ENCODE peak calls at places on chromosomes 1 and 21, in six cellular contexts. C is breast epithelium, G is adrenal gland, W is HCT116, O is K562, T is right lobe of liver. A is an unnamed sample.

GRCh38 chr1:164641353-164641730 is 82.4 kb downstream of the PBX1 start:
- DNase-seq in T (no peak), G (peak), W (no peak), C (no peak), O (no peak), A (no peak)

GRCh38 chr1:89112871-89113613 is 12.9 kb downstream of the GBP2 start:
- DNase-seq in T (no peak), C (no peak), O (no peak), G (no peak), W (no peak), A (no peak)

GRCh38 chr1:232594018-232594502 is 35.9 kb downstream of the SIPA1L2 start:
- DNase-seq in O (no peak), W (no peak), T (no peak), C (no peak), G (no peak), A (no peak)

GRCh38 chr1:243254233-243254926 is 701 bp downstream of the CEP170 start:
- DNase-seq in T (peak), G (peak), O (peak), W (no peak), C (peak), A (peak)

GRCh38 chr21:28375708-28376385 is 616.8 kb downstream of the LTN1 start:
- DNase-seq in O (no peak), G (no peak), C (no peak), T (peak), W (no peak), A (no peak)

GRCh38 chr1:33753087-33753856 is 110.6 kb upstream of the HMGB4 start:
- DNase-seq in C (no peak), W (no peak), O (no peak), T (no peak), G (no peak), A (no peak)

GRCh38 chr1:62782197-62782886 is 1.6 kb upstream of the ATG4C start:
- DNase-seq in T (no peak), W (no peak), O (no peak), C (no peak), G (no peak), A (no peak)

GRCh38 chr1:89974211-89974610 is 20.7 kb upstream of the ZNF326 start:
- DNase-seq in G (no peak), O (no peak), T (no peak), C (no peak), W (no peak), A (no peak)

GRCh38 chr21:28509031-28509430 is 483.6 kb downstream of the LTN1 start:
- DNase-seq in O (no peak), C (no peak), G (no peak), T (no peak), W (no peak), A (no peak)

GRCh38 chr1:193356249-193356648 is 169.8 kb upstream of the B3GALT2 start:
- DNase-seq in G (no peak), T (no peak), W (no peak), C (no peak), O (no peak), A (no peak)

GRCh38 chr1:48262001-48262400 is 39.5 kb downstream of the SLC5A9 start:
- DNase-seq in O (no peak), T (no peak), W (no peak), C (no peak), G (no peak), A (no peak)

GRCh38 chr1:18868801-18869424 is 9.5 kb upstream of the TAS1R2 start:
- DNase-seq in C (no peak), W (no peak), G (no peak), T (no peak), O (no peak), A (no peak)

GRCh38 chr1:35180776-35181374 is 12.1 kb downstream of the SFPQ start:
- DNase-seq in O (peak), W (no peak), C (no peak), G (no peak), T (no peak), A (no peak)

GRCh38 chr1:6245086-6245868 is 1.3 kb downstream of the HES3 start:
- DNase-seq in C (no peak), O (peak), G (peak), T (peak), W (peak), A (peak)

GRCh38 chr1:65002508-65003315 is 36.4 kb upstream of the JAK1 start:
- DNase-seq in G (peak), O (no peak), T (peak), C (peak), W (peak), A (peak)

GRCh38 chr21:30232011-30232410 is 16.1 kb upstream of the CLDN8 start:
- DNase-seq in W (no peak), O (no peak), C (no peak), T (no peak), G (no peak), A (no peak)

GRCh38 chr1:194055545-194055944 is 869.1 kb upstream of the B3GALT2 start:
- DNase-seq in W (no peak), O (no peak), T (no peak), C (no peak), G (no peak), A (no peak)

GRCh38 chr1:93576346-93576745 is 105.3 kb downstream of the BCAR3 start:
- DNase-seq in G (no peak), W (no peak), O (no peak), T (no peak), C (peak), A (no peak)

GRCh38 chr1:97340951-97341350 is 579.9 kb downstream of the DPYD start:
- DNase-seq in C (no peak), G (no peak), W (no peak), O (no peak), T (no peak), A (no peak)

GRCh38 chr1:108831225-108831624 is 25.7 kb downstream of the AKNAD1 start:
- DNase-seq in G (no peak), T (no peak), W (no peak), C (no peak), O (no peak), A (no peak)

GRCh38 chr1:151980287-151981177 is 13.1 kb downstream of the S100A10 start:
- DNase-seq in C (no peak), G (peak), O (no peak), T (no peak), W (no peak), A (no peak)

GRCh38 chr1:53735681-53736080 is 3.3 kb downstream of the GLIS1 start:
- DNase-seq in G (no peak), C (no peak), O (no peak), T (no peak), W (no peak), A (no peak)

GRCh38 chr1:64098436-64098835 is 105.0 kb upstream of the UBE2U start:
- DNase-seq in G (no peak), T (no peak), C (no peak), O (no peak), W (no peak), A (no peak)

GRCh38 chr1:226132731-226133503 is 53.6 kb downstream of the ACBD3 start:
- DNase-seq in O (no peak), W (no peak), T (peak), G (no peak), C (peak), A (peak)

GRCh38 chr1:43349594-43350306 is 9.0 kb upstream of the CDC20 start:
- DNase-seq in G (no peak), C (peak), T (no peak), O (no peak), W (no peak), A (no peak)

GRCh38 chr1:59116920-59117542 is 179.9 kb upstream of the FGGY start:
- DNase-seq in C (no peak), G (no peak), T (no peak), W (no peak), O (no peak), A (no peak)

GRCh38 chr1:225689882-225690459 is 37.0 kb upstream of the ENAH start:
- DNase-seq in C (no peak), O (no peak), W (no peak), G (no peak), T (no peak), A (no peak)

GRCh38 chr1:26529405-26529654 is 231 bp upstream of the RPS6KA1 start:
- DNase-seq in T (no peak), O (no peak), W (no peak), G (no peak), C (no peak), A (no peak)

GRCh38 chr1:169914534-169914933 is 20.8 kb upstream of the SCYL3 start:
- DNase-seq in W (no peak), G (no peak), C (no peak), T (no peak), O (no peak), A (no peak)

GRCh38 chr21:34852438-34852837 is 183.6 kb downstream of the CLIC6 start:
- DNase-seq in T (no peak), C (no peak), G (no peak), W (no peak), O (no peak), A (no peak)

GRCh38 chr1:101371259-101371658 is 134.4 kb downstream of the S1PR1 start:
- DNase-seq in O (no peak), G (peak), C (no peak), W (peak), T (no peak), A (no peak)

GRCh38 chr1:69055223-69055622 is 512.5 kb upstream of the LRRC7 start:
- DNase-seq in T (no peak), O (no peak), C (no peak), G (no peak), W (no peak), A (no peak)

GRCh38 chr1:61109158-61109557 is 26.8 kb downstream of the NFIA start:
- DNase-seq in G (peak), W (no peak), C (no peak), O (no peak), T (peak), A (no peak)

GRCh38 chr1:236812334-236813030 is 17.4 kb downstream of the MTR start:
- DNase-seq in C (no peak), T (no peak), G (no peak), O (no peak), W (no peak), A (no peak)

GRCh38 chr1:1273535-1274298 is at the start of gene UBE2J2:
- DNase-seq in T (peak), W (peak), C (peak), G (peak), O (peak), A (peak)

GRCh38 chr1:25952851-25953401 is 44.9 kb downstream of the PAFAH2 start:
- DNase-seq in C (no peak), W (no peak), G (no peak), T (no peak), O (no peak), A (no peak)

GRCh38 chr21:38660333-38661295 is 145.1 kb upstream of the ETS2 start:
- DNase-seq in C (peak), O (no peak), T (peak), W (no peak), G (peak), A (no peak)

GRCh38 chr1:209156991-209157390 is 426.5 kb upstream of the CAMK1G start:
- DNase-seq in O (no peak), C (no peak), W (no peak), G (no peak), T (no peak), A (no peak)
- H3K27ac ChIP-seq in O (no peak), C (no peak), W (no peak), G (no peak), T (no peak), A (no peak)

GRCh38 chr1:182863940-182864339 is 24.8 kb downstream of the DHX9 start:
- DNase-seq in G (no peak), W (no peak), C (no peak), T (no peak), O (no peak), A (no peak)

GRCh38 chr1:182872881-182873280 is 33.7 kb downstream of the DHX9 start:
- DNase-seq in O (no peak), C (no peak), W (no peak), G (no peak), T (no peak), A (no peak)

GRCh38 chr1:182869241-182869666 is 30.1 kb downstream of the DHX9 start:
- DNase-seq in W (no peak), O (peak), G (no peak), C (no peak), T (no peak), A (no peak)
- TF ChIP-seq POLR2A in W (no peak), O (peak), G (no peak), C (no peak), T (no peak), A (no peak)

GRCh38 chr1:3596663-3597598 is 14.4 kb downstream of the MEGF6 start:
- DNase-seq in G (no peak), O (no peak), T (no peak), C (no peak), W (no peak), A (no peak)
- H3K4me3 ChIP-seq in G (no peak), O (no peak), T (no peak), C (no peak), W (no peak), A (no peak)

GRCh38 chr1:204094262-204095247 is 21.6 kb downstream of the SOX13 start:
- DNase-seq in O (no peak), C (no peak), W (no peak), T (no peak), G (peak), A (peak)
- H3K27ac ChIP-seq in O (no peak), C (peak), W (no peak), T (no peak), G (no peak), A (peak)

DNA sequence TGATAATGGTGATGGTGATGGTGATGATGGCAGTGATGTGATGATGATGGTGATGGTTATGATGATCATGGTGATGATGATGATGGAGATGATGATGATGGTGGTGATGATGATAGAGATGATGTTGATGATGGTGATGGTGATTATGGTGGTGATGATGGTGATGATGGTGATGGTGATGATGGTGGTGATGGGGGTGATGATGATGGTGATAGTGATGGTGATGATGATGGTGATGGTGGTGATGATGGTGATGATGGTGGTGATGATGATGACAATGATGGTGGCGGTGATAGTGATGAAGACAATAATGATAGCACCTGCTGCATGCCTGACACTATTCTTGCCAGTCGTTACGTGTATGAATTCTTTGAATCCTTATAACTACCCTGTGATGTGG is 317.9 kb upstream of the AJAP1 start:
- DNase-seq in O (no peak), W (no peak), T (no peak), G (no peak), C (no peak), A (no peak)
- TF ChIP-seq POLR2A in O (no peak), W (no peak), T (no peak), G (no peak), C (no peak), A (no peak)

GRCh38 chr1:31413405-31414005 is 492 bp downstream of the SERINC2 start:
- DNase-seq in W (no peak), O (peak), T (peak), C (peak), G (peak), A (peak)

GRCh38 chr1:31412732-31413404 is at the start of gene SERINC2:
- DNase-seq in O (peak), W (no peak), C (no peak), T (peak), G (peak), A (no peak)

GRCh38 chr1:31416101-31416736 is 3.2 kb downstream of the SERINC2 start:
- DNase-seq in C (peak), G (no peak), O (no peak), T (peak), W (no peak), A (no peak)

GRCh38 chr1:31415658-31416057 is 2.6 kb downstream of the SERINC2 start:
- DNase-seq in T (no peak), W (no peak), O (no peak), G (no peak), C (no peak), A (no peak)

GRCh38 chr1:31414692-31415370 is 1.8 kb downstream of the SERINC2 start:
- DNase-seq in O (no peak), W (no peak), C (no peak), T (peak), G (no peak), A (no peak)
- H3K4me3 ChIP-seq in O (no peak), W (peak), C (peak), T (no peak), G (no peak), A (no peak)

DNA sequence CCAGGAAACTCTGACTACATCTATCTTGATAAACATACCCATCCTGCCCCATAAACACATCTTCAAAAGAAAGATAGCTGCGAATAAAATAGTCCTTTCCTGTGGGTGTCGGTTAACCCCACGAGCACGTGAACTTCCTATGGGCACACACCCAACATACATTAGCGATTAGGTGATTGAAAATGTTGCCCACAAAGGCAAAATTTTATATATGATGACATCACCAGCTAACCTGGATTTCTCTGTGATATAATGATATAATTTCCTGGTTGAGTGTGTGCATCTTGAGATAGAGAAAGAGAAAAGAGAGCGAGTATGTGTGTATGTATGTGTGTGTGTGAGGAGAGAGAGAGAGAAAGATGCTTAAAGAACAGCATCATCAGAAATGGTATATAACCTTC is 296.1 kb downstream of the PTPRC start:
- DNase-seq in C (no peak), G (no peak), W (no peak), T (no peak), O (no peak), A (peak)
- H3K27ac ChIP-seq in C (peak), G (no peak), W (peak), T (peak), O (no peak), A (peak)

GRCh38 chr1:15155191-15155590 is 1.6 kb downstream of the TMEM51 start:
- DNase-seq in C (no peak), T (no peak), O (no peak), G (no peak), W (no peak), A (no peak)

GRCh38 chr1:15152318-15153183 is 996 bp upstream of the TMEM51 start:
- DNase-seq in W (peak), C (peak), T (peak), O (peak), G (peak), A (peak)

GRCh38 chr1:15154480-15155036 is 1.0 kb downstream of the TMEM51 start:
- DNase-seq in T (peak), G (peak), O (peak), C (peak), W (no peak), A (peak)

GRCh38 chr1:15153184-15153841 is at the start of gene TMEM51:
- DNase-seq in T (peak), O (peak), W (no peak), G (peak), C (peak), A (peak)

GRCh38 chr1:15153842-15154479 is 414 bp downstream of the TMEM51 start:
- DNase-seq in O (peak), G (peak), W (no peak), C (no peak), T (peak), A (peak)
- TF ChIP-seq POLR2A in O (no peak), G (no peak), W (no peak), C (no peak), T (no peak), A (peak)

GRCh38 chr1:212754715-212755114 is 36.9 kb downstream of the NSL1 start:
- DNase-seq in G (no peak), O (no peak), T (no peak), W (no peak), C (no peak), A (no peak)

GRCh38 chr1:212754193-212754592 is 37.4 kb downstream of the NSL1 start:
- DNase-seq in T (no peak), O (no peak), W (no peak), C (no peak), G (no peak), A (no peak)

GRCh38 chr1:212753766-212754165 is 37.8 kb downstream of the NSL1 start:
- DNase-seq in O (no peak), W (no peak), C (no peak), T (no peak), G (no peak), A (no peak)

GRCh38 chr1:212752256-212752933 is 39.2 kb downstream of the NSL1 start:
- DNase-seq in T (no peak), G (no peak), W (no peak), C (no peak), O (no peak), A (no peak)

GRCh38 chr1:212752934-212753497 is 38.6 kb downstream of the NSL1 start:
- DNase-seq in C (no peak), W (no peak), T (no peak), O (no peak), G (no peak), A (no peak)
- H3K4me3 ChIP-seq in C (peak), W (no peak), T (no peak), O (no peak), G (no peak), A (peak)

GRCh38 chr1:20584890-20585289 is 4.0 kb upstream of the CDA start:
- DNase-seq in O (no peak), T (no peak), W (no peak), G (no peak), C (no peak), A (no peak)
- H3K27ac ChIP-seq in O (no peak), T (no peak), W (no peak), G (no peak), C (no peak), A (no peak)

A was measured in Peyer's patch.